ENCODE peak calls at places on chromosomes 16 and 17, in six cellular contexts. One of them, this sample, is unnamed.

GRCh38 chr17:45251931-45252330 is 10.0 kb downstream of the SPATA32 start:
- DNase-seq in tibial artery: no peak
- DNase-seq in transverse colon: no peak
- DNase-seq in mammary epithelial cell: no peak
- DNase-seq in heart right ventricle: no peak
- DNase-seq in cardiac fibroblast: no peak
- DNase-seq in this sample: no peak

GRCh38 chr17:47311420-47311819 is 12.3 kb upstream of the EFCAB13 start:
- DNase-seq in tibial artery: no peak
- DNase-seq in transverse colon: no peak
- DNase-seq in mammary epithelial cell: no peak
- DNase-seq in heart right ventricle: no peak
- DNase-seq in cardiac fibroblast: no peak
- DNase-seq in this sample: no peak

GRCh38 chr17:72535779-72536178 is 415.0 kb downstream of the SOX9 start:
- DNase-seq in tibial artery: no peak
- DNase-seq in transverse colon: no peak
- DNase-seq in mammary epithelial cell: no peak
- DNase-seq in heart right ventricle: no peak
- DNase-seq in cardiac fibroblast: no peak
- DNase-seq in this sample: no peak

GRCh38 chr17:19540706-19541370 is 7.2 kb downstream of the SLC47A1 start:
- DNase-seq in tibial artery: no peak
- DNase-seq in transverse colon: no peak
- DNase-seq in mammary epithelial cell: no peak
- DNase-seq in heart right ventricle: no peak
- DNase-seq in cardiac fibroblast: no peak
- DNase-seq in this sample: no peak

GRCh38 chr16:65497571-65497970 is 375.7 kb upstream of the CDH11 start:
- DNase-seq in tibial artery: no peak
- DNase-seq in transverse colon: no peak
- DNase-seq in mammary epithelial cell: no peak
- DNase-seq in heart right ventricle: no peak
- DNase-seq in cardiac fibroblast: no peak
- DNase-seq in this sample: no peak

GRCh38 chr17:36972186-36972686 is 23.5 kb downstream of the AATF start:
- DNase-seq in tibial artery: no peak
- DNase-seq in transverse colon: no peak
- DNase-seq in mammary epithelial cell: no peak
- DNase-seq in heart right ventricle: no peak
- DNase-seq in cardiac fibroblast: no peak
- DNase-seq in this sample: no peak

GRCh38 chr17:36919407-36919968 is 17.8 kb upstream of the LHX1 start:
- DNase-seq in tibial artery: no peak
- DNase-seq in transverse colon: no peak
- DNase-seq in mammary epithelial cell: no peak
- DNase-seq in heart right ventricle: no peak
- DNase-seq in cardiac fibroblast: no peak
- DNase-seq in this sample: no peak

GRCh38 chr17:17682293-17682736 is 1.1 kb downstream of the RAI1 start:
- DNase-seq in tibial artery: no peak
- DNase-seq in transverse colon: peak; percentile 67
- DNase-seq in mammary epithelial cell: peak; percentile 49
- DNase-seq in heart right ventricle: peak; percentile 59
- DNase-seq in cardiac fibroblast: peak; percentile 36
- DNase-seq in this sample: peak; percentile 65

DNA sequence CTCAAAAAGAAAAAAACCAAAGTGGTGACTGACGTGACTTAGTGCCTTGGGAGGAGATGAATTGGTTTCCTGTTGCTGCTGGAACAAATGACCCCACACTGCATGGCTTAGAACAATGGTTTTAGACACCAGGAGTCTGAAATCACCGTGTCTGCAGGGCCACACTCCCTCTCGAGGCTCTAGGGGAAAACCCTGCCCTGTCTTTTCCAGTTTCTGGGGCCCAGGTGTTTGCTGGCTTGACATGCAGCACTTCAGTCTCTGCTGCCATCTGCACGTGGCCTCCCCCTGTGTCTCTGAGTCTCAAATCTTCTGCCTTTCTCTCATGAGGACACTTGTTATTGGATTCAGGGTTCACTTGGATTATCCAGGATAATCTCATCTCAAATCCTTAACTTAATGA is 323.8 kb upstream of the TNRC6C start:
- DNase-seq in tibial artery: no peak
- DNase-seq in transverse colon: peak; percentile 20
- DNase-seq in mammary epithelial cell: no peak
- DNase-seq in heart right ventricle: no peak
- DNase-seq in cardiac fibroblast: no peak
- DNase-seq in this sample: no peak
- TF ChIP-seq CTCF in tibial artery: no peak
- TF ChIP-seq CTCF in transverse colon: no peak
- TF ChIP-seq CTCF in mammary epithelial cell: no peak
- TF ChIP-seq CTCF in heart right ventricle: no peak
- TF ChIP-seq CTCF in cardiac fibroblast: no peak
- TF ChIP-seq CTCF in this sample: no peak

DNA sequence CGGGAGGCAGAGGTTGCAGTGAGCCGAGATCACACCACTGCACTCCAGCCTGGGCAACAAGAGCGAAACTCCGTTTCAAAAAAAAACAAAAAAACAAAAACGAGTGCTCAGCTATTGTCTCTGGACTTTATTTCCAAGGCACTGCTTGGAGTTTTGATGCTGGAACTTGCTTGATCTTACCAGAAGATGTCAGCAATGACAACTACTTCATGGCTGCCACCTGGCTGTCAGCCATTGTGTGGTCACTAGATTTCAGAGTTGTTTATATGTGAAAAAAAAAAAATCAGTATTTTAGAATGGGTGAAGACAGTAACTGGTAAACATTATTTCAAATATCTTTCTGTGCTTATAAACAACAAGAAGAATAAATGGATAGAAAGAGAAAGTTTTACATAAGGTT is 26.3 kb upstream of the OR4D1 start:
- DNase-seq in tibial artery: no peak
- DNase-seq in transverse colon: no peak
- DNase-seq in mammary epithelial cell: peak; percentile 20
- DNase-seq in heart right ventricle: no peak
- DNase-seq in cardiac fibroblast: peak; percentile 44
- DNase-seq in this sample: no peak
- TF ChIP-seq CTCF in tibial artery: no peak
- TF ChIP-seq CTCF in transverse colon: no peak
- TF ChIP-seq CTCF in mammary epithelial cell: peak; percentile 33
- TF ChIP-seq CTCF in heart right ventricle: no peak
- TF ChIP-seq CTCF in cardiac fibroblast: peak; percentile 5
- TF ChIP-seq CTCF in this sample: no peak

GRCh38 chr17:76888661-76889060 is 20.5 kb downstream of the MGAT5B start:
- DNase-seq in tibial artery: no peak
- DNase-seq in transverse colon: no peak
- DNase-seq in mammary epithelial cell: no peak
- DNase-seq in heart right ventricle: no peak
- DNase-seq in cardiac fibroblast: no peak
- DNase-seq in this sample: no peak

GRCh38 chr17:76886395-76886794 is 18.2 kb downstream of the MGAT5B start:
- DNase-seq in tibial artery: no peak
- DNase-seq in transverse colon: no peak
- DNase-seq in mammary epithelial cell: no peak
- DNase-seq in heart right ventricle: no peak
- DNase-seq in cardiac fibroblast: no peak
- DNase-seq in this sample: no peak

GRCh38 chr17:76889323-76889722 is 21.1 kb downstream of the MGAT5B start:
- DNase-seq in tibial artery: no peak
- DNase-seq in transverse colon: no peak
- DNase-seq in mammary epithelial cell: no peak
- DNase-seq in heart right ventricle: no peak
- DNase-seq in cardiac fibroblast: no peak
- DNase-seq in this sample: no peak

GRCh38 chr17:76884995-76885896 is 17.0 kb downstream of the MGAT5B start:
- DNase-seq in tibial artery: no peak
- DNase-seq in transverse colon: no peak
- DNase-seq in mammary epithelial cell: no peak
- DNase-seq in heart right ventricle: no peak
- DNase-seq in cardiac fibroblast: no peak
- DNase-seq in this sample: no peak

GRCh38 chr17:76887809-76888208 is 19.6 kb downstream of the MGAT5B start:
- DNase-seq in tibial artery: no peak
- DNase-seq in transverse colon: no peak
- DNase-seq in mammary epithelial cell: no peak
- DNase-seq in heart right ventricle: no peak
- DNase-seq in cardiac fibroblast: no peak
- DNase-seq in this sample: no peak
- TF ChIP-seq CTCF in tibial artery: no peak
- TF ChIP-seq CTCF in transverse colon: no peak
- TF ChIP-seq CTCF in mammary epithelial cell: peak; percentile 7
- TF ChIP-seq CTCF in heart right ventricle: no peak
- TF ChIP-seq CTCF in cardiac fibroblast: peak; percentile 4
- TF ChIP-seq CTCF in this sample: no peak

GRCh38 chr16:77062878-77063566 is 128.0 kb upstream of the MON1B start:
- DNase-seq in tibial artery: no peak
- DNase-seq in transverse colon: no peak
- DNase-seq in mammary epithelial cell: no peak
- DNase-seq in heart right ventricle: no peak
- DNase-seq in cardiac fibroblast: no peak
- DNase-seq in this sample: no peak
- TF ChIP-seq CTCF in tibial artery: no peak
- TF ChIP-seq CTCF in transverse colon: no peak
- TF ChIP-seq CTCF in mammary epithelial cell: no peak
- TF ChIP-seq CTCF in heart right ventricle: no peak
- TF ChIP-seq CTCF in cardiac fibroblast: no peak
- TF ChIP-seq CTCF in this sample: no peak

DNA sequence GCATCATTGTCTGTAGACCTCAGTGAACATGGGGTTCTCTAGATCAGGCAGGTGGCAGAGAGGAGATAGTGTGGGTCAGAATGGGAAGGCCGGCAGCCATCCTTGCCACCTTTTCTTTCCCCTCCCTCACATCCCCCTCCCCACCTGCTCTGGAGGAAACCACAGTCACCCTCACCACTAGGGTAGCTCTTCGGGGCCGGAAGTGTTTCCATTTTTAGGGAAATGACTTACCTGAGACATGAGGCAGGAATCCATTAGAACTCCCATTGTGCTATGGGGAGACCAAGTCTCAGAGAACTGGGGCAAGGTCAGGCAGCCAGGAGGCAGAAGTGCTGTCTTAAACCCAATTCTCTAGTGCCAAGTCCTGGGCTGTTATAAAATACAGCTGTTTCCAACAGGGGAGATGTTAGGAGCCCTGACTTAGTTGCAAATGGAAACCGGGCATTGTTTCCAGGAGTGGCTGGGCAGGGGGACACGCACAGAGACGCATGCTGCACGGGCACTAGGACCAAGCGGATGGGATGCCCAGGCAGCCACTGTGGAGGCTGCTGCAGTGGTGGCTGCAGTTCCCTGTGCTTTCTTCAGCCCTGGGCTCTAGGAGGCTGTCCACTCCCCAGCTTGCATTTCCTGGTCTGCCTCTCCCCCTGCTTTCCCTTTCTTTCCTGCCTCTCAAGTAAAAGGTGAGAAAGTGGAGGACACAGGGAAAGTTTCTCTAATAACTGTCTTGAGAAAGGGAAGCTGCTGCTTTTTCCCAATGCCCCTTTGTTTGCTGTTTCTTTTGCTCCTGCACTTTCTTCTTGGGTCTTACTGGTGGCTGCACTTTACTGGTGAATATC is 2.8 kb downstream of the HAS3 start:
- DNase-seq in tibial artery: no peak
- DNase-seq in transverse colon: no peak
- DNase-seq in mammary epithelial cell: no peak
- DNase-seq in heart right ventricle: no peak
- DNase-seq in cardiac fibroblast: no peak
- DNase-seq in this sample: no peak
- TF ChIP-seq CTCF in tibial artery: no peak
- TF ChIP-seq CTCF in transverse colon: no peak
- TF ChIP-seq CTCF in mammary epithelial cell: no peak
- TF ChIP-seq CTCF in heart right ventricle: no peak
- TF ChIP-seq CTCF in cardiac fibroblast: no peak
- TF ChIP-seq CTCF in this sample: no peak

DNA sequence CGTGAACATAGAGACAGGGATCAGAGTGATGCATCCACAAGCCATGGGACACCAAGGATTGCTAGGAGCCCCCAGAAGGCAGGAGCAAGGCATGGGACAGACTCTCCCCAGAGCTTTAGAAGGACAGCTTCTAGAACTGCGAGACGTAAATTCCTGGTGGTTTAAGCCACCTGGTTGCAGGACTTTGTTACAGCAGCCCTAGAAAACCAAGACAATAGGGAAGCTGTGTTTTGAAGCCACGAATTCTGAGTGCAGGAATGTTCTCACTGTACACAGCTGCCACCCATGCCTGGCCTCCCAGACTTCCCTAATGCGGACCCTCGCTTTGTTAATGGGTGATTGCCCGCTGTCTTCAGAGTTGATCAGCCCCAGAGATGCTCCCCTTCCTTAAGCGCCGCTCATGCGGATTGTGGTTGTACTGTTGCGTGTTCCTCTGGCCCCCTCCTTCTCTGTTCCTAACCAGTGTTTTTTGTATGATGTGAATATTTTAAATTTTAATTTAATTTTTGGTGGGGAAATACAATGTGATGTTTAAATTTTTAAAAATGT is 177.1 kb downstream of the MSI2 start:
- DNase-seq in tibial artery: no peak
- DNase-seq in transverse colon: no peak
- DNase-seq in mammary epithelial cell: no peak
- DNase-seq in heart right ventricle: no peak
- DNase-seq in cardiac fibroblast: no peak
- DNase-seq in this sample: no peak
- TF ChIP-seq CTCF in tibial artery: no peak
- TF ChIP-seq CTCF in transverse colon: no peak
- TF ChIP-seq CTCF in mammary epithelial cell: no peak
- TF ChIP-seq CTCF in heart right ventricle: no peak
- TF ChIP-seq CTCF in cardiac fibroblast: no peak
- TF ChIP-seq CTCF in this sample: no peak

This sample was measured in uterus.